ENCODE peak calls at places on chromosome X, in five cellular contexts. B, V, P, A and O are unnamed samples.

GRCh38 chrX:120677017-120677652 is 47.3 kb upstream of the C1GALT1C1 start:
- DNase-seq in B (no peak), V (no peak), P (no peak), A (no peak), O (peak)

GRCh38 chrX:103774070-103774642 is 2.5 kb upstream of the PLP1 start:
- DNase-seq in B (no peak), V (no peak), P (no peak), A (no peak), O (peak)

GRCh38 chrX:134760671-134761070 is 102.4 kb upstream of the PLAC1 start:
- DNase-seq in B (no peak), V (no peak), P (no peak), A (no peak), O (no peak)

GRCh38 chrX:107738768-107739167 is 36.8 kb downstream of the TSC22D3 start:
- DNase-seq in B (no peak), V (no peak), P (no peak), A (no peak), O (no peak)

GRCh38 chrX:152932144-152932543 is 34.3 kb downstream of the ZNF185 start:
- DNase-seq in B (no peak), V (no peak), P (no peak), A (no peak), O (no peak)

GRCh38 chrX:68504237-68504636 is 5.4 kb downstream of the YIPF6 start:
- DNase-seq in B (no peak), V (no peak), P (no peak), A (peak), O (peak)

GRCh38 chrX:131564553-131565229 is 20.8 kb downstream of the OR13H1 start:
- DNase-seq in B (no peak), V (no peak), P (no peak), A (no peak), O (no peak)

GRCh38 chrX:33434256-33435092 is 223.1 kb upstream of the DMD start:
- DNase-seq in B (peak), V (peak), P (no peak), A (peak), O (peak)